ENCODE peak calls at places on chromosomes 2 and 18, in nine cellular contexts. N is AG08396; M is stimulated activated CD4-positive, alpha-beta T cell treated with anti-CD3 and anti-CD28 coated beads, TNF-alpha, amount 100 ng/mL, for 1 hour; E is GM12878; K is SK-N-DZ; X is AG04449; U is HepG2; O is left cardiac atrium; Q is AG04450. Y is an unnamed sample.

GRCh38 chr2:129465045-129465444 is 514.4 kb upstream of the RAB6C start:
- DNase-seq in N (no peak), M (no peak), E (no peak), K (no peak), X (no peak), U (no peak), O (no peak), Q (no peak), Y (no peak)

GRCh38 chr2:72293620-72294019 is 146.0 kb upstream of the CYP26B1 start:
- DNase-seq in N (no peak), M (no peak), E (no peak), K (no peak), X (no peak), U (no peak), O (no peak), Q (no peak), Y (no peak)

GRCh38 chr2:127678531-127678930 is 3.2 kb upstream of the LIMS2 start:
- DNase-seq in N (no peak), M (no peak), E (no peak), K (no peak), X (no peak), U (no peak), O (no peak), Q (no peak), Y (peak)

GRCh38 chr18:54100920-54101319 is 123.5 kb downstream of the MBD2 start:
- DNase-seq in N (no peak), M (no peak), E (no peak), K (no peak), X (no peak), U (no peak), O (no peak), Q (no peak), Y (no peak)

GRCh38 chr2:2238726-2239269 is 92.3 kb downstream of the MYT1L start:
- DNase-seq in N (no peak), M (no peak), E (no peak), K (no peak), X (no peak), U (no peak), O (no peak), Q (no peak), Y (no peak)

GRCh38 chr2:105510761-105511669 is 112.2 kb upstream of the FHL2 start:
- DNase-seq in N (no peak), M (no peak), E (no peak), K (no peak), X (no peak), U (no peak), O (no peak), Q (no peak), Y (no peak)

GRCh38 chr2:228747478-228747877 is 523.6 kb downstream of the PID1 start:
- DNase-seq in N (no peak), M (no peak), E (no peak), K (no peak), X (no peak), U (no peak), O (no peak), Q (no peak), Y (no peak)

GRCh38 chr2:12303181-12304030 is 413.3 kb upstream of the TRIB2 start:
- DNase-seq in N (peak), M (no peak), E (no peak), K (no peak), X (no peak), U (no peak), O (no peak), Q (no peak), Y (no peak)

GRCh38 chr2:15521782-15522181 is 39.4 kb downstream of the NBAS start:
- DNase-seq in N (no peak), M (no peak), E (no peak), K (peak), X (no peak), U (peak), O (no peak), Q (no peak), Y (no peak)

GRCh38 chr18:711693-712400 is 583 bp downstream of the ENOSF1 start:
- DNase-seq in N (peak), M (peak), E (peak), K (peak), X (peak), U (peak), O (peak), Q (peak), Y (peak)

GRCh38 chr18:36505701-36506100 is 208.2 kb downstream of the FHOD3 start:
- DNase-seq in N (no peak), M (no peak), E (no peak), K (no peak), X (no peak), U (no peak), O (no peak), Q (no peak), Y (no peak)

GRCh38 chr2:30108192-30108591 is 38.6 kb upstream of the YPEL5 start:
- DNase-seq in N (no peak), M (no peak), E (no peak), K (no peak), X (no peak), U (no peak), O (no peak), Q (no peak), Y (no peak)

GRCh38 chr2:10304458-10305253 is 2.0 kb downstream of the HPCAL1 start:
- DNase-seq in N (no peak), M (no peak), E (no peak), K (no peak), X (no peak), U (no peak), O (no peak), Q (no peak), Y (peak)

GRCh38 chr2:128306081-128306930 is 12.4 kb downstream of the HS6ST1 start:
- DNase-seq in N (peak), M (no peak), E (no peak), K (peak), X (peak), U (peak), O (peak), Q (peak), Y (peak)

Y was measured in endodermal cell.